ENCODE peak calls at places on chromosomes 13 and 19, in seven cellular contexts. K, F, E, A, V, J and B are unnamed samples.

GRCh38 chr19:41412953-41413352 is 14.2 kb downstream of the B3GNT8 start:
- DNase-seq in K (no peak), F (no peak), E (no peak), A (no peak), V (no peak), J (no peak), B (no peak)

GRCh38 chr13:29817604-29818378 is 32.6 kb downstream of the UBL3 start:
- DNase-seq in K (no peak), F (no peak), E (peak), A (no peak), V (no peak), J (no peak), B (no peak)

GRCh38 chr19:43126720-43127119 is 44.2 kb upstream of the PSG2 start:
- DNase-seq in K (no peak), F (no peak), E (no peak), A (no peak), V (no peak), J (no peak), B (no peak)

GRCh38 chr19:19539738-19540703 is 2.0 kb downstream of the CILP2 start:
- DNase-seq in K (peak), F (peak), E (peak), A (peak), V (no peak), J (peak), B (no peak)

GRCh38 chr13:51729853-51730553 is 74.0 kb downstream of the DHRS12 start:
- DNase-seq in K (no peak), F (no peak), E (peak), A (peak), V (no peak), J (no peak), B (no peak)

GRCh38 chr19:41000310-41000737 is 9.2 kb downstream of the CYP2B6 start:
- DNase-seq in K (no peak), F (peak), E (peak), A (no peak), V (no peak), J (no peak), B (no peak)

GRCh38 chr19:1575323-1576241 is 7.5 kb upstream of the MEX3D start:
- DNase-seq in K (no peak), F (no peak), E (no peak), A (no peak), V (no peak), J (no peak), B (no peak)

GRCh38 chr19:48819366-48819816 is 8.6 kb upstream of the BCAT2 start:
- DNase-seq in K (no peak), F (peak), E (peak), A (no peak), V (no peak), J (no peak), B (peak)

GRCh38 chr19:53275480-53275879 is 8.0 kb upstream of the VN1R4 start:
- DNase-seq in K (no peak), F (no peak), E (no peak), A (no peak), V (no peak), J (no peak), B (no peak)

GRCh38 chr19:4414800-4415251 is 12.4 kb downstream of the CHAF1A start:
- DNase-seq in K (no peak), F (no peak), E (no peak), A (no peak), V (no peak), J (peak), B (no peak)

GRCh38 chr19:31470229-31470939 is 121.1 kb upstream of the TSHZ3 start:
- DNase-seq in K (no peak), F (no peak), E (no peak), A (no peak), V (no peak), J (no peak), B (no peak)

GRCh38 chr13:45584816-45585215 is 30.7 kb downstream of the ERICH6B start:
- DNase-seq in K (no peak), F (no peak), E (peak), A (no peak), V (no peak), J (peak), B (no peak)

GRCh38 chr19:18529782-18530181 is 7.9 kb upstream of the ELL start:
- DNase-seq in K (no peak), F (no peak), E (peak), A (no peak), V (no peak), J (no peak), B (no peak)

GRCh38 chr19:46428278-46429141 is at the start of gene PNMA8C:
- DNase-seq in K (peak), F (peak), E (peak), A (no peak), V (no peak), J (no peak), B (no peak)

GRCh38 chr13:51005566-51005965 is 96.0 kb downstream of the RNASEH2B start:
- DNase-seq in K (no peak), F (no peak), E (no peak), A (no peak), V (no peak), J (no peak), B (no peak)

GRCh38 chr19:6663236-6664187 is 6.4 kb downstream of the TNFSF14 start:
- DNase-seq in K (no peak), F (no peak), E (no peak), A (no peak), V (no peak), J (no peak), B (no peak)

GRCh38 chr13:42494157-42494556 is 79.8 kb upstream of the TNFSF11 start:
- DNase-seq in K (no peak), F (no peak), E (peak), A (no peak), V (no peak), J (no peak), B (no peak)

GRCh38 chr13:51122868-51123267 is 11.8 kb upstream of the C13orf42 start:
- DNase-seq in K (no peak), F (no peak), E (no peak), A (peak), V (no peak), J (no peak), B (no peak)

GRCh38 chr19:42270346-42271044 is 1.4 kb downstream of the CIC start:
- DNase-seq in K (peak), F (peak), E (peak), A (peak), V (no peak), J (no peak), B (no peak)

GRCh38 chr13:95560387-95560786 is 7.9 kb downstream of the CLDN10 start:
- DNase-seq in K (no peak), F (no peak), E (no peak), A (no peak), V (no peak), J (no peak), B (no peak)

GRCh38 chr19:46728693-46729339 is 11.9 kb upstream of the PRKD2 start:
- DNase-seq in K (peak), F (peak), E (peak), A (peak), V (no peak), J (peak), B (no peak)